ENCODE peak calls at places on chromosome 20, in eight cellular contexts. T is GM12865, Y is vagina, E is cardiac muscle cell, Z is esophagus squamous epithelium, O is tibial artery, L is brain microvascular endothelial cell, J is H1. N is an unnamed sample.
A peak's percentile ranks its signal among the peaks of the same experiment; 100 is the strongest.

GRCh38 chr20:48384147-48384818 is 443.5 kb downstream of the PREX1 start:
- DNase-seq in T (no peak), Y (no peak), E (no peak), Z (no peak), O (no peak), L (no peak), J (no peak), N (no peak)

GRCh38 chr20:4812216-4812615 is 90.5 kb downstream of the PRND start:
- DNase-seq in T (no peak), Y (no peak), E (no peak), Z (no peak), O (no peak), L (no peak), J (no peak), N (no peak)

GRCh38 chr20:18609741-18610140 is 21.9 kb downstream of the DTD1 start:
- DNase-seq in T (no peak), Y (no peak), E (no peak), Z (no peak), O (no peak), L (no peak), J (no peak), N (no peak)

GRCh38 chr20:62496525-62497218 is 20.9 kb upstream of the GATA5 start:
- DNase-seq in T (peak; percentile 20), Y (no peak), E (no peak), Z (no peak), O (no peak), L (no peak), J (no peak), N (no peak)

GRCh38 chr20:2206957-2207769 is 88.6 kb upstream of the TGM3 start:
- DNase-seq in T (peak; percentile 75), Y (no peak), E (peak; percentile 75), Z (no peak), O (peak; percentile 51), L (peak; percentile 25), J (peak; percentile 39), N (no peak)

GRCh38 chr20:23260181-23260840 is 90.3 kb upstream of the NXT1 start:
- DNase-seq in T (no peak), Y (peak; percentile 54), E (no peak), Z (no peak), O (no peak), L (no peak), J (no peak), N (no peak)

GRCh38 chr20:34549291-34549928 is 9.1 kb upstream of the MAP1LC3A start:
- DNase-seq in T (peak; percentile 30), Y (no peak), E (peak; percentile 27), Z (no peak), O (no peak), L (no peak), J (no peak), N (no peak)

GRCh38 chr20:32443386-32443974 is 85.3 kb downstream of the ASXL1 start:
- DNase-seq in T (no peak), Y (no peak), E (no peak), Z (no peak), O (no peak), L (no peak), J (no peak), N (no peak)

DNA sequence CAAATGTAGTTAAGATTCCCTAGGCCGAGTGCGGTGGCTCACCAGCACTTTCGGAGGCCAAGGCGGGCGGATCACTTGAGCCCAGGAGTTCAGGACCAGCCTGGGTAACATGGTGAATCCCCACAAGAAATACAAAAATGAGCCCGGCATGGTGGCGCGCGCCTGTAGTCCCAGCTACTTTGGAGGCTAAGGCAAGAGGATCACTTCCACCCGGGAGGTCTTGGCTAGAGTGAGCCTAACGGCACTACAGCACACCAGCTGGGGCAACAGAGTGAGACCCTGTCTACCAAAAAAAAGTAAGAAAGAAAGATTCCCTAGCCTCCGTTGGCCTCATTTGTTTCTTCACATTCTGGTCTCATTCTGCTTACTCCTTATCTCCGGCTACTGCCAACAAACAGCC is 1.2 kb downstream of the ESF1 start:
- DNase-seq in T (no peak), Y (no peak), E (no peak), Z (no peak), O (no peak), L (no peak), J (no peak), N (no peak)
- H3K4me3 ChIP-seq in T (peak overlapping the region; percentile 73), Y (no peak overlapping the region), E (peak overlapping the region; percentile 90), Z (no peak overlapping the region), O (no peak overlapping the region), L (peak overlapping the region; percentile 93), J (peak overlapping the region; percentile 73), N (peak overlapping the region; percentile 98)

GRCh38 chr20:45098096-45098773 is 2.7 kb downstream of the KCNS1 start:
- DNase-seq in T (peak; percentile 18), Y (no peak), E (peak; percentile 70), Z (no peak), O (no peak), L (peak; percentile 14), J (peak; percentile 36), N (no peak)

GRCh38 chr20:45097485-45098095 is 3.3 kb downstream of the KCNS1 start:
- DNase-seq in T (peak; percentile 45), Y (no peak), E (peak; percentile 64), Z (no peak), O (no peak), L (no peak), J (no peak), N (no peak)

GRCh38 chr20:45094864-45095574 is 5.9 kb downstream of the KCNS1 start:
- DNase-seq in T (no peak), Y (no peak), E (no peak), Z (no peak), O (no peak), L (no peak), J (no peak), N (no peak)

GRCh38 chr20:45095753-45096371 is 5.1 kb downstream of the KCNS1 start:
- DNase-seq in T (peak; percentile 75), Y (no peak), E (peak; percentile 83), Z (no peak), O (no peak), L (peak; percentile 57), J (no peak), N (no peak)

DNA sequence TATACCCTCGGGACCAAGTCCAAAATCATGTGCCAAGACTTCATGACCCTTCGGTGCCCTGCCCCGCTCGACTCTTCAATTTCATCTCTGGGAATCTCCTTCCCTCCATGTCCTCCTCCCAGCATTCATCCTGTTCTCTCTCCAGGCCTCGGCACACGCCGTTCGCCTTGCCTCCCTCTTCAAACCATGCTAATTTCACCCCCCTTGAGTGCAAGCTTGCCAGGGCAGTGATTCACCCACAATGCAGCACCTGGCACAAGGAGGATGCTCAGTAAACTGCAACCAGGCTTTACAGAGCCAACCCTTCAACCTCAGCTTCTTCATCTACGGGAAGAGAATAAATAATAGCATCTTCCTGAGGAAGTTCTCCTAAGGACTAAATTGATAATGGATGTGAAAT is 4.1 kb downstream of the KCNS1 start:
- DNase-seq in T (no peak), Y (no peak), E (no peak), Z (no peak), O (no peak), L (no peak), J (no peak), N (no peak)
- H3K4me3 ChIP-seq in T (no peak overlapping the region), Y (no peak overlapping the region), E (no peak overlapping the region), Z (no peak overlapping the region), O (no peak overlapping the region), L (no peak overlapping the region), J (no peak overlapping the region), N (no peak overlapping the region)

GRCh38 chr20:36342316-36342715 is 36.2 kb downstream of the DLGAP4 start:
- DNase-seq in T (no peak), Y (no peak), E (no peak), Z (no peak), O (no peak), L (no peak), J (no peak), N (no peak)
- H3K4me3 ChIP-seq in T (no peak overlapping the region), Y (no peak overlapping the region), E (no peak overlapping the region), Z (no peak overlapping the region), O (no peak overlapping the region), L (no peak overlapping the region), J (no peak overlapping the region), N (no peak overlapping the region)

GRCh38 chr20:51562334-51563140 is 20.0 kb upstream of the NFATC2 start:
- DNase-seq in T (no peak), Y (peak; percentile 92), E (peak; percentile 97), Z (no peak), O (peak; percentile 87), L (peak; percentile 93), J (no peak), N (peak; percentile 73)

GRCh38 chr20:51565298-51565697 is 22.8 kb upstream of the NFATC2 start:
- DNase-seq in T (no peak), Y (no peak), E (no peak), Z (no peak), O (no peak), L (no peak), J (no peak), N (no peak)

GRCh38 chr20:51562027-51562333 is 19.5 kb upstream of the NFATC2 start:
- DNase-seq in T (no peak), Y (no peak), E (peak; percentile 28), Z (no peak), O (no peak), L (peak; percentile 46), J (no peak), N (no peak)

GRCh38 chr20:51563141-51563596 is 20.6 kb upstream of the NFATC2 start:
- DNase-seq in T (no peak), Y (no peak), E (no peak), Z (no peak), O (no peak), L (no peak), J (no peak), N (no peak)

DNA sequence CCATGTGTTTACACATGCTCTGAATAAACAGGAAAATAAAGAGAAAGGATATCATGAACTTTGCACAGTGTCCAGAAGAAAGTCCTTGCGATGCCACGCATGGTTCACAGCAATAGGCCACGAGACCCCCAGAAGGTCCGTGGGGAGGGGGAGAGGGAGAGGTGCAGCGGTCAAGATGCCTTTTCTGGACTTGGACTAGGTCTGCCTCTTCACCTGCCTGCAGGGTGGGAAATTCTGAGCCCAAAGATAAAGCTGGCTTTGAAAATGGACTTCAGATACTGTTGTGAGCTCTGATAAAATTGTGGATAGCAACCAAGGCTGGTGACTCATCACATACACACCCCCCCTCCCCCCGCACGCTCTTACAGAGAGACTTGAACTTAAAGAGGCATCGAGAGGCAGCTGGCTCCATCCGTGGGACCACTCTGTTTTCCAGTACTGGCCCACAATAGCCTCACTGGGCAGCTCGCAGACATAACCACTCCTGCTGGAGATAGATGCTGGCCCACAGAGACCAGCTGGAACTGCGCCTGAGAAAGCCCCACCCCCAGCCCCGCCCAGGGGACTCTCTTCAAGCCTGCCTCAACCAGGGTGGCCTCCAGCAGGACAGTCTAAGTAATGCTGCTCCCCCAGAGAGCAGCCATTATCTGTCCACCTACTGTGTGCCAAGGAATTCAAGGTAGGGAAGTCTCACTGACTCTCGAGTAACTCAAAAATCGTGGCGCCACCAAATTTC is 21.2 kb upstream of the NFATC2 start:
- DNase-seq in T (peak; percentile 14), Y (no peak), E (peak; percentile 88), Z (no peak), O (peak; percentile 74), L (peak; percentile 97), J (no peak), N (peak; percentile 57)
- H3K4me3 ChIP-seq in T (no peak overlapping the region), Y (peak overlapping the region; percentile 55), E (no peak overlapping the region), Z (no peak overlapping the region), O (peak overlapping the region; percentile 61), L (peak overlapping the region; percentile 82), J (no peak overlapping the region), N (no peak overlapping the region)